ENCODE peak calls at places on chromosomes 5 and 9, in ten cellular contexts. I is cardiac fibroblast, C is IMR-90, R is MM.1S, X is fibroblast of lung, E is GM20000, G is brain microvascular endothelial cell, U is MCF 10A, V is AG09309, D is A549. P is an unnamed sample.

GRCh38 chr5:76074487-76074886 is 8.7 kb upstream of the SV2C start:
- DNase-seq in I (no peak), C (no peak), R (peak; percentile 58), X (no peak), E (peak; percentile 51), G (no peak), U (peak; percentile 31), V (no peak), D (no peak), P (no peak)

GRCh38 chr5:16178745-16179372 is 732 bp downstream of the MARCHF11 start:
- DNase-seq in I (peak; percentile 64), C (peak; percentile 43), R (peak; percentile 10), X (peak; percentile 51), E (peak; percentile 73), G (peak; percentile 52), U (peak; percentile 49), V (peak; percentile 4), D (no peak), P (no peak)

GRCh38 chr5:172093559-172093958 is 87.1 kb upstream of the FBXW11 start:
- DNase-seq in I (no peak), C (no peak), R (no peak), X (no peak), E (no peak), G (no peak), U (no peak), V (no peak), D (no peak), P (no peak)

GRCh38 chr9:116381350-116381749 is 227.8 kb downstream of the PAPPA start:
- DNase-seq in I (peak; percentile 27), C (no peak), R (no peak), X (peak; percentile 75), E (no peak), G (no peak), U (peak; percentile 49), V (no peak), D (no peak), P (no peak)

GRCh38 chr9:83062011-83062652 is 810 bp downstream of the RASEF start:
- DNase-seq in I (no peak), C (peak; percentile 18), R (no peak), X (peak; percentile 20), E (no peak), G (no peak), U (peak; percentile 68), V (no peak), D (peak; percentile 62), P (no peak)

GRCh38 chr9:77807846-77808749 is 160.0 kb upstream of the GNA14 start:
- DNase-seq in I (peak; percentile 37), C (no peak), R (no peak), X (peak; percentile 14), E (no peak), G (no peak), U (peak; percentile 9), V (no peak), D (no peak), P (no peak)

GRCh38 chr5:142453801-142454381 is 129.1 kb upstream of the SPRY4 start:
- DNase-seq in I (no peak), C (no peak), R (no peak), X (no peak), E (no peak), G (no peak), U (no peak), V (no peak), D (no peak), P (no peak)

GRCh38 chr5:163350083-163350482 is 87.3 kb upstream of the CCNG1 start:
- DNase-seq in I (peak; percentile 60), C (no peak), R (no peak), X (peak; percentile 52), E (no peak), G (no peak), U (peak; percentile 35), V (no peak), D (peak; percentile 10), P (no peak)

GRCh38 chr9:130301483-130302286 is 36.1 kb downstream of the HMCN2 start:
- DNase-seq in I (peak; percentile 26), C (peak; percentile 33), R (no peak), X (no peak), E (no peak), G (peak; percentile 21), U (no peak), V (peak; percentile 25), D (no peak), P (peak; percentile 41)

GRCh38 chr5:96434201-96434645 is 1.2 kb upstream of the PCSK1 start:
- DNase-seq in I (peak; percentile 80), C (peak; percentile 74), R (peak; percentile 77), X (peak; percentile 80), E (peak; percentile 54), G (peak; percentile 73), U (peak; percentile 78), V (peak; percentile 25), D (peak; percentile 36), P (peak; percentile 37)

GRCh38 chr9:129202613-129203555 is 24.8 kb upstream of the IER5L start:
- DNase-seq in I (peak; percentile 79), C (peak; percentile 63), R (peak; percentile 79), X (peak; percentile 74), E (peak; percentile 91), G (peak; percentile 56), U (peak; percentile 73), V (no peak), D (peak; percentile 76), P (peak; percentile 63)

GRCh38 chr5:172646716-172647285 is 5.7 kb downstream of the NEURL1B start:
- DNase-seq in I (peak; percentile 41), C (peak; percentile 15), R (no peak), X (no peak), E (no peak), G (peak; percentile 36), U (no peak), V (no peak), D (peak; percentile 73), P (no peak)

GRCh38 chr5:61625682-61626620 is 293.9 kb downstream of the ZSWIM6 start:
- DNase-seq in I (peak; percentile 45), C (peak; percentile 11), R (peak; percentile 22), X (peak; percentile 55), E (peak; percentile 38), G (no peak), U (no peak), V (no peak), D (peak; percentile 68), P (no peak)

GRCh38 chr9:14608521-14608920 is 84.7 kb downstream of the ZDHHC21 start:
- DNase-seq in I (no peak), C (no peak), R (no peak), X (no peak), E (no peak), G (no peak), U (no peak), V (no peak), D (no peak), P (no peak)

GRCh38 chr5:10387690-10388089 is 34.2 kb downstream of the MARCHF6 start:
- DNase-seq in I (peak; percentile 70), C (peak; percentile 91), R (no peak), X (peak; percentile 92), E (no peak), G (peak; percentile 63), U (peak; percentile 76), V (peak; percentile 31), D (no peak), P (peak; percentile 60)

GRCh38 chr5:56396634-56397033 is 163.5 kb upstream of the ANKRD55 start:
- DNase-seq in I (no peak), C (no peak), R (no peak), X (no peak), E (no peak), G (no peak), U (no peak), V (no peak), D (no peak), P (no peak)

GRCh38 chr5:33936381-33937016 is at the start of gene RXFP3:
- DNase-seq in I (peak; percentile 45), C (peak; percentile 23), R (no peak), X (peak; percentile 58), E (peak; percentile 44), G (peak; percentile 27), U (no peak), V (no peak), D (no peak), P (no peak)

GRCh38 chr5:95317687-95318086 is 32.8 kb upstream of the MCTP1 start:
- DNase-seq in I (no peak), C (no peak), R (no peak), X (no peak), E (no peak), G (no peak), U (peak; percentile 5), V (no peak), D (no peak), P (no peak)

GRCh38 chr5:95317085-95317484 is 32.2 kb upstream of the MCTP1 start:
- DNase-seq in I (no peak), C (no peak), R (no peak), X (no peak), E (no peak), G (no peak), U (no peak), V (no peak), D (no peak), P (no peak)
- TF ChIP-seq CTCF in I (peak; percentile 16), C (no peak), R (no peak), X (no peak), E (no peak), G (peak; percentile 47), U (no peak), V (no peak), D (no peak), P (no peak)

GRCh38 chr9:4073371-4073770 is 226.5 kb downstream of the GLIS3 start:
- DNase-seq in I (no peak), C (no peak), R (no peak), X (no peak), E (no peak), G (no peak), U (no peak), V (no peak), D (peak; percentile 21), P (no peak)
- TF ChIP-seq CTCF in I (peak; percentile 40), C (peak; percentile 9), R (peak; percentile 33), X (no peak), E (no peak), G (peak; percentile 60), U (peak; percentile 22), V (peak; percentile 28), D (no peak), P (peak; percentile 60)

DNA sequence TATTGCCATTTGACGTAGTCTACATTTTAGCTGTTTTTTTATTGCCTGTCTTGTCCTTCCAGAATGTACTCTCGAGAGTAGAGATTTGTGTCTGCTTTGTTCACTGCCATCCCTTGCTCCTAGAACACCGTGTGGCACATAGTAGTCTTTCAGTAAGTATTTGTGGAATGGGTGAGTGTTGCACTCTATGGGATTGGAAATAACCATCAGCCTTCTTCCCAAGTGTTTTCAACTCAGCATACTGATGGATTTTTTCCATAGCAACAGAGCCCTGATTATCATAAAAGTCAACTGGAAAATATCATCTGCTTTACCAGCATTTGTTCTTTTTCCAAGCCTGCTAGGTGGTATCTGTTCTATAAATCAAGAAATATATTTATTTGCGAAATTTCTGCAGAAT is 462.5 kb downstream of the ENC1 start:
- DNase-seq in I (no peak), C (no peak), R (no peak), X (no peak), E (no peak), G (no peak), U (no peak), V (no peak), D (no peak), P (no peak)
- TF ChIP-seq CTCF in I (no peak), C (no peak), R (no peak), X (no peak), E (no peak), G (no peak), U (no peak), V (no peak), D (no peak), P (no peak)

GRCh38 chr9:73916016-73916673 is 581.0 kb upstream of the RORB start:
- DNase-seq in I (peak; percentile 15), C (no peak), R (no peak), X (no peak), E (no peak), G (no peak), U (peak; percentile 14), V (no peak), D (no peak), P (no peak)
- TF ChIP-seq CTCF in I (no peak), C (no peak), R (no peak), X (no peak), E (no peak), G (peak; percentile 59), U (no peak), V (no peak), D (no peak), P (no peak)

P was measured in HFFc6.